ENCODE peak calls at places on chromosomes 1 and 21, in five cellular contexts. S is fibroblast of pulmonary artery, W is tibial artery, L is activated B cell treated with CpG ODN at 0.5 μM for 24 hours, P is right lobe of liver. Z is an unnamed sample.

GRCh38 chr1:228073870-228074545 is 8.5 kb upstream of the ARF1 start:
- DNase-seq in S (no peak), W (no peak), L (no peak), P (no peak), Z (no peak)

GRCh38 chr1:26126321-26127084 is 14.9 kb downstream of the PDIK1L start:
- DNase-seq in S (peak), W (peak), L (no peak), P (no peak), Z (no peak)

GRCh38 chr21:37704751-37705150 is 211.5 kb downstream of the KCNJ6 start:
- DNase-seq in S (no peak), W (no peak), L (no peak), P (peak), Z (no peak)

GRCh38 chr1:221994274-221994698 is 252.4 kb upstream of the DUSP10 start:
- DNase-seq in S (no peak), W (no peak), L (no peak), P (no peak), Z (no peak)

GRCh38 chr1:31739281-31739853 is 24.8 kb downstream of the ADGRB2 start:
- DNase-seq in S (no peak), W (no peak), L (peak), P (no peak), Z (no peak)

GRCh38 chr1:89068291-89068690 is 3.3 kb upstream of the GBP1 start:
- DNase-seq in S (peak), W (no peak), L (no peak), P (peak), Z (peak)

GRCh38 chr1:44327679-44328491 is 27.2 kb downstream of the ERI3 start:
- DNase-seq in S (peak), W (peak), L (no peak), P (peak), Z (peak)

GRCh38 chr1:83497563-83497962 is 501.4 kb downstream of the TTLL7 start:
- DNase-seq in S (peak), W (no peak), L (no peak), P (no peak), Z (no peak)

GRCh38 chr1:116537439-116537838 is 33.4 kb downstream of the CD58 start:
- DNase-seq in S (no peak), W (no peak), L (no peak), P (no peak), Z (peak)

GRCh38 chr1:210259496-210259895 is 26.9 kb downstream of the SERTAD4 start:
- DNase-seq in S (peak), W (no peak), L (no peak), P (no peak), Z (peak)

GRCh38 chr1:116390195-116390594 is 17.2 kb downstream of the ATP1A1 start:
- DNase-seq in S (no peak), W (no peak), L (no peak), P (no peak), Z (no peak)

GRCh38 chr1:204398197-204399125 is 13.2 kb downstream of the PPP1R15B start:
- DNase-seq in S (peak), W (no peak), L (no peak), P (peak), Z (peak)

GRCh38 chr1:209389258-209389657 is 194.3 kb upstream of the CAMK1G start:
- DNase-seq in S (peak), W (no peak), L (no peak), P (no peak), Z (peak)

GRCh38 chr21:29849735-29850176 is 90.0 kb downstream of the GRIK1 start:
- DNase-seq in S (peak), W (peak), L (no peak), P (peak), Z (peak)

GRCh38 chr21:45364464-45365185 is 40.3 kb upstream of the COL18A1 start:
- DNase-seq in S (peak), W (peak), L (no peak), P (no peak), Z (peak)

GRCh38 chr1:21383785-21384401 is 56.0 kb upstream of the NBPF3 start:
- DNase-seq in S (no peak), W (no peak), L (no peak), P (no peak), Z (no peak)

GRCh38 chr1:115495603-115496002 is 146.2 kb upstream of the VANGL1 start:
- DNase-seq in S (peak), W (no peak), L (no peak), P (no peak), Z (peak)

GRCh38 chr1:93061895-93062792 is 16.9 kb upstream of the MTF2 start:
- DNase-seq in S (peak), W (no peak), L (no peak), P (peak), Z (no peak)

GRCh38 chr1:212012034-212012740 is 23.2 kb downstream of the INTS7 start:
- DNase-seq in S (peak), W (peak), L (no peak), P (peak), Z (peak)

GRCh38 chr1:63051886-63052285 is 268.0 kb downstream of the ATG4C start:
- DNase-seq in S (no peak), W (no peak), L (no peak), P (no peak), Z (no peak)

GRCh38 chr1:228646717-228647522 is 88.4 kb upstream of the RHOU start:
- DNase-seq in S (peak), W (no peak), L (peak), P (peak), Z (peak)

GRCh38 chr1:162141273-162142023 is 72.0 kb downstream of the NOS1AP start:
- DNase-seq in S (peak), W (no peak), L (no peak), P (no peak), Z (peak)

GRCh38 chr21:34199121-34199910 is 125.9 kb downstream of the MRPS6 start:
- DNase-seq in S (no peak), W (no peak), L (no peak), P (no peak), Z (no peak)

DNA sequence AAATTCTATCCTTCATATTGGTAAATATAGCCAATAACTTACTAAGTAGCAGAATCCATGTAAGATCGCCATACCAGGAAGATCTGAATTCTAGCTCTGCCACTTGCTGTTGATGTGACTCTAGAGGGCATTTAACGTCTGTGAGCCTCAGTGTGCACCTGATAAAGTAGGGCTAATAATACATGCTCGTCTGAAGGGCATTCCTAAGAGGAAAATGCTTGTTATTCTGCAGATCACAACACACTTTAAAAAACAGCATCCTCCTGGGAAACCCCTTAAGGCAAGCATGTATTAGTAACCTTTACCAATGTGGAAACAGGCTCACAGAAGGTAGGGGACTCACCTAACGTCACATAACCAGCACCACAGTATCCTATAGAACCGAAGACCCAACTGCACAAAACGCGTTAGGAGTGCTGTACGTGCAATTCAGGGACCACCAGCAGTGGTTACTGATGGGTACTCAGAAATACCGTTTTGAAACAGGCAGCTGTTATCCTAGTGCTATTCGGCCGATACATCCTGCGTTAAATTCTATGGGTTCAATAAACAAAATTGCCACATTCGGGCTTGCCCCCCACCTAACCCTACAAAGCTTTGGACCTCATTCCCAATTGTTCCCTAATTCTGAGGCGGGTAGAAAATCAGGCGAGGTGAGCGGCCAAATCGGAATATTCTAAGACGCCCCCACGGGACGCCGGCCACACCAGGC is 758 bp downstream of the DEPDC1 start:
- DNase-seq in S (no peak), W (no peak), L (no peak), P (no peak), Z (no peak)
- TF ChIP-seq CTCF in S (no peak), W (no peak), L (no peak), P (no peak), Z (no peak)

GRCh38 chr1:185077374-185077773 is 32.0 kb downstream of the RNF2 start:
- DNase-seq in S (no peak), W (no peak), L (no peak), P (no peak), Z (no peak)
- TF ChIP-seq CTCF in S (no peak), W (no peak), L (no peak), P (no peak), Z (no peak)

DNA sequence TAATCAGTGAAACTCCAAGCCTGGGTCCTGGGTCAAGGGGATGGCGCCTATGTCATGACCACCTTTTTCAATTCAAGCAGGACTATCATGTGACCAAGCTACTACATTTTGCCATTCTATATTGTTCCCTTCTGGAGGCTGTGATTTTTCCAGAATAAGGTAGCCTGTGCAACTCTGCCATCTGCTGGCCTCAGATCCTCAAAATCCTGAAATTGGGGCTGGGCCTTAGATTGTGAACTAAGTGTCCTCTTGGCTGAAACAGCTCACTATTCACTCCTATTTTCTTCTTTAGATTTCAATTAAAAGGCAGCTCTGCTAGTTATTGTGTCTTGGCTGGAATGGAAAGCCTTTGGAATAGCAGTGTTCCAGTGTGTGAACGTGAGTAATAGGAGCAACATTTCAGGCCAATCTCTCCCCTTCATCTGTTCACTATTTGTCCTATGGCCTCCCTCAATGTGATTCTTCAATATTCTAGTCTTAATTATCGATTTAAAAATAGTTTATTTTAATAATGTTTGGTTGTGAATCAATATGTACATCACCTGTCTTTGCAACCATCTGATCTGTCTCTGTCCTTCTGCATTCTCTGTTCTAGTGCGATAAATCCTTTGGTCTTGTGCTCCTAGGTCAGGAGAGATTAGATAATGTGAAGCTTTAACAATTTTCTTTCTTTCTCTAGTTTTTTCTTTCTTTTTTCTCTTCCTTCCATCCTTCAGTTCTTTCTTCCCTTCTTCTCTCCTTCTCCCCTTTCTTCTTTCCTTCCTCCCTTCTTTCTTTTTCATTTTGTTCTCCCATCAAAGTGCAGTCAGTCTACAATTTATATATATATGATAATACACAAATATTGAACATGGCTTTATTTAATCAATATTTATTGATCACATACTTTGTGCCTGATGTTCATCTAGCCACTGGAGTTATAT is 69.8 kb downstream of the CR1 start:
- DNase-seq in S (peak), W (no peak), L (no peak), P (no peak), Z (no peak)
- TF ChIP-seq CTCF in S (peak), W (no peak), L (no peak), P (no peak), Z (peak)

GRCh38 chr1:14365226-14365994 is 233.1 kb upstream of the KAZN start:
- DNase-seq in S (no peak), W (no peak), L (no peak), P (no peak), Z (no peak)

GRCh38 chr1:14363707-14364413 is 234.6 kb upstream of the KAZN start:
- DNase-seq in S (no peak), W (no peak), L (no peak), P (no peak), Z (peak)

GRCh38 chr1:14369526-14370213 is 228.8 kb upstream of the KAZN start:
- DNase-seq in S (no peak), W (no peak), L (no peak), P (no peak), Z (peak)

GRCh38 chr1:14367444-14367843 is 231.0 kb upstream of the KAZN start:
- DNase-seq in S (no peak), W (no peak), L (no peak), P (no peak), Z (no peak)

GRCh38 chr1:14366361-14367018 is 232.0 kb upstream of the KAZN start:
- DNase-seq in S (peak), W (no peak), L (no peak), P (no peak), Z (no peak)
- TF ChIP-seq CTCF in S (no peak), W (no peak), L (no peak), P (no peak), Z (peak)

GRCh38 chr1:55337801-55338447 is 122.8 kb upstream of the USP24 start:
- DNase-seq in S (peak), W (no peak), L (no peak), P (no peak), Z (peak)
- TF ChIP-seq CTCF in S (peak), W (peak), L (no peak), P (peak), Z (peak)

GRCh38 chr1:152182431-152182830 is 23.4 kb upstream of the RPTN start:
- DNase-seq in S (peak), W (no peak), L (no peak), P (no peak), Z (peak)
- TF ChIP-seq CTCF in S (peak), W (peak), L (no peak), P (peak), Z (peak)

GRCh38 chr1:54518489-54518888 is 29.5 kb upstream of the ACOT11 start:
- DNase-seq in S (no peak), W (no peak), L (no peak), P (no peak), Z (no peak)

GRCh38 chr1:54516249-54516920 is 31.6 kb upstream of the ACOT11 start:
- DNase-seq in S (no peak), W (no peak), L (no peak), P (no peak), Z (no peak)

GRCh38 chr1:54517536-54517935 is 30.5 kb upstream of the ACOT11 start:
- DNase-seq in S (no peak), W (no peak), L (no peak), P (no peak), Z (no peak)

DNA sequence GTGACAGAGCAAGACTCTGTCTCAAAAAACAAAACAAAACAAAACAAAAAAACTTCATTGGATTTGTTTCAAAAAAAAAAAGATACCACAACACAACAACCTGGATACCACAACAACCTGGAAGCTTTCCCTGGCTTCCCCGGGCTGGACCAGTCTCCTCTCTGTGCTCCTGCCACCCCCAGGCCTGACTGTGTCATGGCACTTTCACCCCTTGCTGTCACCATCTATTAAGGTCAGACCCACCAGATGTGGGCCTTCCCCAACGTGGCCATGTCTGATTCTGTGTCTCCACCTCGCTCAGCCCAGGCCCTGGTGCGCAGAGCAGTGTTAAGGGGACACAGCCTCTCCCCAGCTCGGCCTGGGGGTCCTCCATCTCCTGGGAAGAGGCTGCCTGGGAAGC is 28.3 kb upstream of the ACOT11 start:
- DNase-seq in S (no peak), W (no peak), L (no peak), P (no peak), Z (no peak)
- TF ChIP-seq CTCF in S (peak), W (no peak), L (no peak), P (no peak), Z (peak)

GRCh38 chr1:37169743-37170275 is 135.5 kb upstream of the GRIK3 start:
- DNase-seq in S (no peak), W (no peak), L (no peak), P (no peak), Z (no peak)

GRCh38 chr1:37175666-37176215 is 141.4 kb upstream of the GRIK3 start:
- DNase-seq in S (no peak), W (no peak), L (no peak), P (no peak), Z (no peak)

GRCh38 chr1:37174876-37175275 is 140.6 kb upstream of the GRIK3 start:
- DNase-seq in S (no peak), W (no peak), L (no peak), P (no peak), Z (no peak)

GRCh38 chr1:37169241-37169640 is 134.9 kb upstream of the GRIK3 start:
- DNase-seq in S (no peak), W (no peak), L (no peak), P (no peak), Z (no peak)

GRCh38 chr1:37171651-37172050 is 137.3 kb upstream of the GRIK3 start:
- DNase-seq in S (no peak), W (no peak), L (no peak), P (no peak), Z (no peak)
- TF ChIP-seq CTCF in S (no peak), W (no peak), L (no peak), P (no peak), Z (no peak)